ENCODE peak calls at places on chromosomes 2 and 18, in four cellular contexts. One of them, this sample, is unnamed.

GRCh38 chr2:168072626-168073303 is 174.6 kb downstream of the STK39 start:
- DNase-seq in neural progenitor cell: no peak
- DNase-seq in HFFc6: no peak
- DNase-seq in lower lobe of right lung: no peak
- DNase-seq in this sample: no peak

GRCh38 chr2:182509-183122 is 81.2 kb downstream of the SH3YL1 start:
- DNase-seq in neural progenitor cell: peak
- DNase-seq in lower lobe of right lung: no peak
- DNase-seq in HFFc6: no peak
- DNase-seq in this sample: no peak

GRCh38 chr18:37425182-37425581 is 140.4 kb downstream of the CELF4 start:
- DNase-seq in HFFc6: no peak
- DNase-seq in lower lobe of right lung: no peak
- DNase-seq in neural progenitor cell: no peak
- DNase-seq in this sample: no peak

GRCh38 chr2:194383404-194383803 is 1273.6 kb upstream of the SLC39A10 start:
- DNase-seq in lower lobe of right lung: no peak
- DNase-seq in neural progenitor cell: peak
- DNase-seq in HFFc6: no peak
- DNase-seq in this sample: peak

GRCh38 chr2:171436307-171436706 is 2.3 kb downstream of the DCAF17 start:
- DNase-seq in lower lobe of right lung: no peak
- DNase-seq in HFFc6: peak
- DNase-seq in neural progenitor cell: no peak
- DNase-seq in this sample: no peak

GRCh38 chr2:215713393-215713792 is 277.5 kb upstream of the FN1 start:
- DNase-seq in lower lobe of right lung: no peak
- DNase-seq in HFFc6: peak
- DNase-seq in neural progenitor cell: no peak
- DNase-seq in this sample: no peak

GRCh38 chr2:47230418-47230817 is 75.3 kb upstream of the STPG4 start:
- DNase-seq in neural progenitor cell: no peak
- DNase-seq in HFFc6: no peak
- DNase-seq in lower lobe of right lung: no peak
- DNase-seq in this sample: no peak

GRCh38 chr2:37798315-37799005 is 126.6 kb upstream of the RMDN2 start:
- DNase-seq in HFFc6: no peak
- DNase-seq in neural progenitor cell: no peak
- DNase-seq in lower lobe of right lung: no peak
- DNase-seq in this sample: no peak

GRCh38 chr18:10951631-10952544 is 197.5 kb downstream of the PIEZO2 start:
- DNase-seq in lower lobe of right lung: no peak
- DNase-seq in neural progenitor cell: no peak
- DNase-seq in HFFc6: no peak
- DNase-seq in this sample: no peak

GRCh38 chr2:17558053-17558452 is 17.6 kb downstream of the VSNL1 start:
- DNase-seq in HFFc6: no peak
- DNase-seq in neural progenitor cell: no peak
- DNase-seq in lower lobe of right lung: no peak
- DNase-seq in this sample: no peak

GRCh38 chr2:88087763-88088162 is 20.1 kb downstream of the SMYD1 start:
- DNase-seq in neural progenitor cell: no peak
- DNase-seq in lower lobe of right lung: no peak
- DNase-seq in HFFc6: no peak
- DNase-seq in this sample: no peak

GRCh38 chr18:63986885-63987284 is 17.0 kb downstream of the SERPINB8 start:
- DNase-seq in lower lobe of right lung: no peak
- DNase-seq in HFFc6: no peak
- DNase-seq in neural progenitor cell: no peak
- DNase-seq in this sample: no peak

GRCh38 chr18:37661061-37661460 is 95.5 kb upstream of the CELF4 start:
- DNase-seq in HFFc6: no peak
- DNase-seq in neural progenitor cell: no peak
- DNase-seq in lower lobe of right lung: no peak
- DNase-seq in this sample: no peak

GRCh38 chr2:120673571-120674061 is 62.1 kb upstream of the GLI2 start:
- DNase-seq in lower lobe of right lung: no peak
- DNase-seq in HFFc6: no peak
- DNase-seq in neural progenitor cell: no peak
- DNase-seq in this sample: no peak

GRCh38 chr18:8424917-8425725 is 184.1 kb upstream of the RAB12 start:
- DNase-seq in lower lobe of right lung: no peak
- DNase-seq in HFFc6: peak
- DNase-seq in neural progenitor cell: no peak
- DNase-seq in this sample: no peak

GRCh38 chr2:233082222-233082933 is 22.2 kb downstream of the INPP5D start:
- DNase-seq in neural progenitor cell: no peak
- DNase-seq in HFFc6: no peak
- DNase-seq in lower lobe of right lung: no peak
- DNase-seq in this sample: no peak

GRCh38 chr2:16405551-16405950 is 260.1 kb downstream of the CYRIA start:
- DNase-seq in HFFc6: no peak
- DNase-seq in neural progenitor cell: no peak
- DNase-seq in lower lobe of right lung: no peak
- DNase-seq in this sample: no peak

GRCh38 chr2:157874997-157875719 is 972 bp downstream of the ACVR1 start:
- DNase-seq in neural progenitor cell: peak
- DNase-seq in lower lobe of right lung: peak
- DNase-seq in HFFc6: peak
- DNase-seq in this sample: peak

GRCh38 chr2:229586746-229587705 is 127.3 kb downstream of the DNER start:
- DNase-seq in HFFc6: peak
- DNase-seq in lower lobe of right lung: peak
- DNase-seq in neural progenitor cell: peak
- DNase-seq in this sample: peak

GRCh38 chr18:48581206-48581605 is 42.4 kb downstream of the CTIF start:
- DNase-seq in neural progenitor cell: no peak
- DNase-seq in lower lobe of right lung: no peak
- DNase-seq in HFFc6: no peak
- DNase-seq in this sample: no peak

GRCh38 chr2:43109261-43109743 is 117.1 kb downstream of the ZFP36L2 start:
- DNase-seq in lower lobe of right lung: no peak
- DNase-seq in neural progenitor cell: no peak
- DNase-seq in HFFc6: no peak
- DNase-seq in this sample: no peak

GRCh38 chr2:56587456-56587855 is 403.7 kb downstream of the CCDC85A start:
- DNase-seq in HFFc6: no peak
- DNase-seq in lower lobe of right lung: no peak
- DNase-seq in neural progenitor cell: no peak
- DNase-seq in this sample: no peak

GRCh38 chr2:69629921-69630608 is 13.5 kb downstream of the AAK1 start:
- DNase-seq in lower lobe of right lung: no peak
- DNase-seq in HFFc6: no peak
- DNase-seq in neural progenitor cell: no peak
- DNase-seq in this sample: no peak

GRCh38 chr2:70643715-70644114 is 90.1 kb upstream of the TGFA start:
- DNase-seq in HFFc6: no peak
- DNase-seq in lower lobe of right lung: no peak
- DNase-seq in neural progenitor cell: peak
- DNase-seq in this sample: peak

GRCh38 chr2:86037141-86037794 is 68.4 kb downstream of the POLR1A start:
- DNase-seq in lower lobe of right lung: peak
- DNase-seq in neural progenitor cell: no peak
- DNase-seq in HFFc6: peak
- DNase-seq in this sample: no peak

GRCh38 chr2:18356676-18357075 is 203.8 kb downstream of the RDH14 start:
- DNase-seq in HFFc6: peak
- DNase-seq in lower lobe of right lung: no peak
- DNase-seq in neural progenitor cell: no peak
- DNase-seq in this sample: no peak

GRCh38 chr2:70735065-70735464 is 32.9 kb downstream of the ADD2 start:
- DNase-seq in lower lobe of right lung: no peak
- DNase-seq in HFFc6: no peak
- DNase-seq in neural progenitor cell: no peak
- DNase-seq in this sample: no peak

GRCh38 chr2:8986327-8986976 is 17.0 kb downstream of the MBOAT2 start:
- DNase-seq in HFFc6: no peak
- DNase-seq in neural progenitor cell: peak
- DNase-seq in lower lobe of right lung: no peak
- DNase-seq in this sample: peak

GRCh38 chr2:15605721-15606120 is 14.1 kb downstream of the DDX1 start:
- DNase-seq in lower lobe of right lung: no peak
- DNase-seq in HFFc6: no peak
- DNase-seq in neural progenitor cell: no peak
- DNase-seq in this sample: no peak

GRCh38 chr2:23618265-23618664 is 233.3 kb downstream of the KLHL29 start:
- DNase-seq in HFFc6: no peak
- DNase-seq in lower lobe of right lung: peak
- DNase-seq in neural progenitor cell: peak
- DNase-seq in this sample: no peak

GRCh38 chr2:428591-428990 is 140.7 kb upstream of the ALKAL2 start:
- DNase-seq in neural progenitor cell: no peak
- DNase-seq in HFFc6: no peak
- DNase-seq in lower lobe of right lung: no peak
- DNase-seq in this sample: no peak

GRCh38 chr2:233865838-233866237 is 2.3 kb downstream of the MSL3B start:
- DNase-seq in HFFc6: no peak
- DNase-seq in lower lobe of right lung: no peak
- DNase-seq in neural progenitor cell: peak
- DNase-seq in this sample: no peak

GRCh38 chr2:39128919-39129391 is 8.1 kb upstream of the SOS1 start:
- DNase-seq in neural progenitor cell: no peak
- DNase-seq in HFFc6: no peak
- DNase-seq in lower lobe of right lung: no peak
- DNase-seq in this sample: no peak

GRCh38 chr2:67054725-67055124 is 342.4 kb upstream of the ETAA1 start:
- DNase-seq in neural progenitor cell: no peak
- DNase-seq in lower lobe of right lung: no peak
- DNase-seq in HFFc6: no peak
- DNase-seq in this sample: peak

GRCh38 chr2:186771850-186772463 is 77.0 kb downstream of the ZSWIM2 start:
- DNase-seq in HFFc6: no peak
- DNase-seq in neural progenitor cell: no peak
- DNase-seq in lower lobe of right lung: no peak
- DNase-seq in this sample: no peak

DNA sequence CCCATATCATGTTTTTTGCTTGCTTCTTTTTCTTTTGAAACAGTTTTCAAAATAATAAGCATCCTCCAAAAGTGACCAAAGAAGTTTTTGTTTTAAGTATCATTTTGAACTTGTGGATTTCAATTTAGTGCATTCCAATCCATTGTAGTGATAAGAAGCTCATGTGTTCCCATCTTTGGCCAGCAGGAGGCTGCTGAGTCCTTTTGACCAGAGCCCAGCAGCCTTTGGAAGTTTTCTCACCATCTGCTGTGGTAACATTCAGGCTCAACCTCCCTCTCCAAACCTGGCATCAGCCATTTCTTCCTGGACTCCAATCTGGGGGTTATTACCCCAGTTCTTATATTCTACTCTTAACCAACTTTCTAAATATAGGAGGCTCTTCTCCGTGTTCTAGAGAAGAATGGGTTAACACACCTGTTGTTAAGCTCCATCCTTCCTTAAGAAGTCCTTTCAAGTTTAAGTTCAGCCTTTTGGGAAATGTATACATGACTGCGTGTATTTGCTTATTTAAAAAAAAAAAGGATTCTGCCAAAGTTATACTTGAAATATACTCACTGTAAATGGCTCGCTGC is 39.0 kb upstream of the MAL start:
- DNase-seq in lower lobe of right lung: no peak
- DNase-seq in neural progenitor cell: peak
- DNase-seq in HFFc6: peak
- DNase-seq in this sample: peak
- TF ChIP-seq CTCF in lower lobe of right lung: peak
- TF ChIP-seq CTCF in neural progenitor cell: peak
- TF ChIP-seq CTCF in HFFc6: peak
- TF ChIP-seq CTCF in this sample: peak

GRCh38 chr18:41532344-41533086 is 422.5 kb upstream of the PIK3C3 start:
- DNase-seq in neural progenitor cell: peak
- DNase-seq in lower lobe of right lung: no peak
- DNase-seq in HFFc6: no peak
- DNase-seq in this sample: no peak
- TF ChIP-seq CTCF in neural progenitor cell: peak
- TF ChIP-seq CTCF in lower lobe of right lung: no peak
- TF ChIP-seq CTCF in HFFc6: peak
- TF ChIP-seq CTCF in this sample: no peak

DNA sequence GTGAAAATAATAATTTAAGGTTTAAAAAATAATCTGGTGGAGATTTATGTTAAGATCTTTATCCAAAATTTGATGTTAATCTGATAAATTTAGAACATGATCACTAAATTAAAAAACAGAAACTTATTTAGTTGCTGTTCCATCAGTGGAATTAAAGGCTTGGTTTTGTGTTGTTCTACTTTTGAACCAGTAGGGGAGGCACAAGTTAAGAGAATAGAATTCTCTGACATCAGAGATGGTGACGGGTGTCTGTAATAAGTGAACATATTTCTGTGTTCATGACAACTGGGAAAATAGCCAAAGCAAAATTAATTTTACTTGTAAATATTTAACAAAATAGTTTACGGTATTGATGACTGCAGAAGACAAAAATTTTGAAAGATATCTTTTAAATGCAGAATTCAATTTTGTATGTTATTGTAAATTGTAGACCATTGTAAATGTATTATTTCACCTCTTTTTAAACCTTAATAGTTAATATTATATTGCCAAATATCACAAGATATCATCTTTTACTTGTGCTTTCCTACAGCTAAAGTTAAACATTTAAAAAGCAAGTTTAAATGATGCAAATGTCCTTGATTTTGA is 106.0 kb downstream of the UBR3 start:
- DNase-seq in HFFc6: peak
- DNase-seq in neural progenitor cell: peak
- DNase-seq in lower lobe of right lung: no peak
- DNase-seq in this sample: no peak
- TF ChIP-seq CTCF in HFFc6: peak
- TF ChIP-seq CTCF in neural progenitor cell: peak
- TF ChIP-seq CTCF in lower lobe of right lung: peak
- TF ChIP-seq CTCF in this sample: peak

DNA sequence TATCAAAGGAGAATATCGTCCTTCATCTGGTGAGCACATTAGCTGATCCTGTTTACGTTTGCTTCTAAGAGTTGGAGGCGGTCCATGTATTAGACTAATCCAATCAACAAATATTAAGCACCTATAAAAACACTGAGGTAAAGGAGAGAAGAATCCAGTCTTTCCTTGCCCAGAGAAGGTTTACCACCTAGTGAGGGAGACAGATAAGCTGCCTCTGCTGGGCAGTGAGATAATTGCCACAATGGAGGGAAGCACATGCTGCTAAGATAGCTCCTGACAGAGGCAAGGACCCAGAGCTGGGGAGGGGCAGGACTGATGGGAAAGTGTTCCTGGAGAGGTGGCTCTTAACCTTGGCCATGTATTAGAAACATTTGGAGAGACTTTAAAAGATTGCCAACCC is 36.7 kb upstream of the ST8SIA5 start:
- DNase-seq in neural progenitor cell: no peak
- DNase-seq in lower lobe of right lung: no peak
- DNase-seq in HFFc6: no peak
- DNase-seq in this sample: no peak
- TF ChIP-seq CTCF in neural progenitor cell: peak
- TF ChIP-seq CTCF in lower lobe of right lung: no peak
- TF ChIP-seq CTCF in HFFc6: no peak
- TF ChIP-seq CTCF in this sample: no peak

GRCh38 chr2:119011162-119011909 is 69.3 kb downstream of the MARCO start:
- DNase-seq in HFFc6: no peak
- DNase-seq in lower lobe of right lung: peak
- DNase-seq in neural progenitor cell: peak
- DNase-seq in this sample: peak
- TF ChIP-seq CTCF in HFFc6: peak
- TF ChIP-seq CTCF in lower lobe of right lung: peak
- TF ChIP-seq CTCF in neural progenitor cell: peak
- TF ChIP-seq CTCF in this sample: peak

GRCh38 chr2:109027702-109028101 is 38.7 kb upstream of the EDAR start:
- DNase-seq in neural progenitor cell: no peak
- DNase-seq in lower lobe of right lung: no peak
- DNase-seq in HFFc6: no peak
- DNase-seq in this sample: no peak
- TF ChIP-seq CTCF in neural progenitor cell: no peak
- TF ChIP-seq CTCF in lower lobe of right lung: no peak
- TF ChIP-seq CTCF in HFFc6: no peak
- TF ChIP-seq CTCF in this sample: no peak